ENCODE peak calls at places on chromosomes 12 and 14, in six cellular contexts. P is HepG2, W is A549, K is IMR-90, T is GM12878, Q is K562. H is an unnamed sample.

GRCh38 chr12:32532951-32533350 is 133.6 kb downstream of the FGD4 start:
- DNase-seq in P (no peak), W (no peak), K (no peak), T (no peak), Q (no peak), H (no peak)

GRCh38 chr12:17928708-17929366 is 161.2 kb downstream of the RERGL start:
- DNase-seq in P (peak; percentile 57), W (peak; percentile 84), K (peak; percentile 13), T (no peak), Q (no peak), H (no peak)

GRCh38 chr12:52523825-52524224 is 3.6 kb upstream of the KRT5 start:
- DNase-seq in P (no peak), W (no peak), K (no peak), T (no peak), Q (no peak), H (no peak)

GRCh38 chr12:101328917-101329316 is 49.0 kb downstream of the UTP20 start:
- DNase-seq in P (no peak), W (no peak), K (no peak), T (no peak), Q (no peak), H (no peak)

GRCh38 chr12:118714051-118714460 is 267.3 kb upstream of the SRRM4 start:
- DNase-seq in P (peak; percentile 53), W (peak; percentile 60), K (no peak), T (peak; percentile 11), Q (peak; percentile 54), H (peak; percentile 55)

GRCh38 chr12:89350661-89351488 is 1.4 kb downstream of the DUSP6 start:
- DNase-seq in P (no peak), W (no peak), K (no peak), T (no peak), Q (no peak), H (no peak)

GRCh38 chr12:52929538-52929937 is 19.4 kb upstream of the KRT18 start:
- DNase-seq in P (no peak), W (no peak), K (no peak), T (no peak), Q (no peak), H (no peak)

GRCh38 chr14:103330536-103330935 is 3.5 kb upstream of the EIF5 start:
- DNase-seq in P (no peak), W (no peak), K (no peak), T (no peak), Q (no peak), H (no peak)

GRCh38 chr14:25518347-25518746 is 468.4 kb upstream of the STXBP6 start:
- DNase-seq in P (no peak), W (no peak), K (no peak), T (no peak), Q (no peak), H (no peak)

DNA sequence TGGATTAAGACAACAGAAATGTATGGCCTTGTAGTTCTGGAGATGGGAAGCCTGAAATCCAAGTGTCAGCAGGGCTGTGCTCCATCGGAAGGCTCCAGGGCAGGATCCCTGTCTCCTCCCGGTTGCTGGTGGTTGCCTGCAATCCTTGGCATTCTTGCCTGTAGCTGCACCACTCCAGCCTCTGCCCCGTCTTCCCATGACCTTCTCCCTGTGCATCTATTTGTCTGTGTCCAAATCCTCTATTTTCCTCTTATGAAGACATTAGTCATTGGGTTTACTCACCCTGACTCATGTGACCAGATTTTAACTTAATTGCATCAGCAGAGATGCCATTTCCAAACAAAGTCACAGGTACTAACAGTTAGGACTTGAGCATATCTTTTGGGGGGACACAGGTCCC is 15.1 kb downstream of the TUNAR start:
- DNase-seq in P (no peak), W (peak; percentile 23), K (peak; percentile 75), T (no peak), Q (no peak), H (no peak)
- TF ChIP-seq BHLHE40 in P (no peak), W (no peak), K (no peak), T (no peak), Q (no peak), H (no peak)

GRCh38 chr12:96889273-96889933 is 17.7 kb upstream of the NEDD1 start:
- DNase-seq in P (no peak), W (peak; percentile 22), K (peak; percentile 76), T (no peak), Q (no peak), H (no peak)
- TF ChIP-seq BHLHE40 in P (no peak), W (no peak), K (no peak), T (no peak), Q (no peak), H (no peak)

DNA sequence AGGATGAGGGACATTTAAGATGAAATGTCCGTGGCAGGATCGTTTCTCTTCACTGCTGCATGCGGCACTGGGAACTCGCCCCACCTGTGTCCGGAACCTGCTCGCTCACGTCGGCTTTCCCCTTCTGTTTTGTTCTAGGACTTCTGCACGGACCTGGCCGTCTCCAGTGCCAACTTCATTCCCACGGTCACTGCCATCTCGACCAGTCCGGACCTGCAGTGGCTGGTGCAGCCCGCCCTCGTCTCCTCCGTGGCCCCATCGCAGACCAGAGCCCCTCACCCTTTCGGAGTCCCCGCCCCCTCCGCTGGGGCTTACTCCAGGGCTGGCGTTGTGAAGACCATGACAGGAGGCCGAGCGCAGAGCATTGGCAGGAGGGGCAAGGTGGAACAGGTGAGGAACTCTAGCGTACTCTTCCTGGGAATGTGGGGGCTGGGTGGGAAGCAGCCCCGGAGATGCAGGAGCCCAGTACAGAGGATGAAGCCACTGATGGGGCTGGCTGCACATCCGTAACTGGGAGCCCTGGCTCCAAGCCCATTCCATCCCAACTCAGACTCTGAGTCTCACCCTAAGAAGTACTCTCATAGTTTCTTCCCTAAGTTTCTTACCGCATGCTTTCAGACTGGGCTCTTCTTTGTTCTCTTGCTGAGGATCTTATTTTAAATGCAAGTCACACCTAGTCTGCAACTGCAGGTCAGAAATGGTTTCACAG is 1.3 kb downstream of the FOS start:
- DNase-seq in P (no peak), W (no peak), K (peak; percentile 27), T (no peak), Q (no peak), H (no peak)
- TF ChIP-seq BHLHE40 in P (no peak), W (no peak), K (no peak), T (no peak), Q (no peak), H (no peak)

GRCh38 chr12:29807125-29807524 is 23.4 kb upstream of the TMTC1 start:
- DNase-seq in P (peak; percentile 51), W (no peak), K (peak; percentile 74), T (no peak), Q (no peak), H (no peak)
- TF ChIP-seq BHLHE40 in P (no peak), W (no peak), K (no peak), T (no peak), Q (no peak), H (no peak)

DNA sequence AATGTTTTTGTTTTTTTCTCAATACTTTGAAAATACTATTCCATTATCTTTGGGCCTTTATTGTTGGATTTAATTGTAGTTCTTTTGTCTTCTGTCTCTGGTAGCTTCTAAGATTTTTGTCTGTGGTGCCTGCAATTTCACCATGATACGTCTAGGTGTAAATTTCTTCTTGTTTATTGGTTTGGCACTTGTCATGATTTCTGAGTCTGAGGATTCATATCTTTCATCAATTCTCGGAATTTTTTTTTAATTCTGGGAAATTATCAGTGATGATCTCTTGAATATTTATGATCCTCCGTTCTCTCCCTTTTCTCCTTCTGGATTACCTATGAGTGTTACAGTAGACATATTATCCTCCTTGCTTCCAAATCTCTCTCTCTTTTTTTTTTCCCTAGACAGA is 14.8 kb upstream of the ADIPOR2 start:
- DNase-seq in P (no peak), W (no peak), K (no peak), T (no peak), Q (no peak), H (no peak)
- TF ChIP-seq BHLHE40 in P (no peak), W (no peak), K (no peak), T (no peak), Q (no peak), H (no peak)

GRCh38 chr12:14825256-14825655 is 11.3 kb upstream of the SMCO3 start:
- DNase-seq in P (no peak), W (no peak), K (peak; percentile 35), T (no peak), Q (no peak), H (no peak)
- TF ChIP-seq BHLHE40 in P (no peak), W (no peak), K (no peak), T (no peak), Q (no peak), H (no peak)

GRCh38 chr12:19230299-19230866 is 100.8 kb downstream of the PLEKHA5 start:
- DNase-seq in P (no peak), W (no peak), K (no peak), T (no peak), Q (no peak), H (no peak)
- TF ChIP-seq BHLHE40 in P (no peak), W (no peak), K (no peak), T (no peak), Q (no peak), H (no peak)

GRCh38 chr14:50560929-50561280 is 960 bp downstream of the ATL1 start:
- DNase-seq in P (no peak), W (peak; percentile 51), K (peak; percentile 71), T (no peak), Q (no peak), H (peak; percentile 52)
- TF ChIP-seq BHLHE40 in P (no peak), W (no peak), K (no peak), T (no peak), Q (no peak), H (no peak)

GRCh38 chr14:50233335-50234250 is 2.2 kb upstream of the SOS2 start:
- DNase-seq in P (peak; percentile 67), W (no peak), K (no peak), T (no peak), Q (no peak), H (peak; percentile 12)
- TF ChIP-seq BHLHE40 in P (no peak), W (no peak), K (no peak), T (no peak), Q (no peak), H (no peak)

DNA sequence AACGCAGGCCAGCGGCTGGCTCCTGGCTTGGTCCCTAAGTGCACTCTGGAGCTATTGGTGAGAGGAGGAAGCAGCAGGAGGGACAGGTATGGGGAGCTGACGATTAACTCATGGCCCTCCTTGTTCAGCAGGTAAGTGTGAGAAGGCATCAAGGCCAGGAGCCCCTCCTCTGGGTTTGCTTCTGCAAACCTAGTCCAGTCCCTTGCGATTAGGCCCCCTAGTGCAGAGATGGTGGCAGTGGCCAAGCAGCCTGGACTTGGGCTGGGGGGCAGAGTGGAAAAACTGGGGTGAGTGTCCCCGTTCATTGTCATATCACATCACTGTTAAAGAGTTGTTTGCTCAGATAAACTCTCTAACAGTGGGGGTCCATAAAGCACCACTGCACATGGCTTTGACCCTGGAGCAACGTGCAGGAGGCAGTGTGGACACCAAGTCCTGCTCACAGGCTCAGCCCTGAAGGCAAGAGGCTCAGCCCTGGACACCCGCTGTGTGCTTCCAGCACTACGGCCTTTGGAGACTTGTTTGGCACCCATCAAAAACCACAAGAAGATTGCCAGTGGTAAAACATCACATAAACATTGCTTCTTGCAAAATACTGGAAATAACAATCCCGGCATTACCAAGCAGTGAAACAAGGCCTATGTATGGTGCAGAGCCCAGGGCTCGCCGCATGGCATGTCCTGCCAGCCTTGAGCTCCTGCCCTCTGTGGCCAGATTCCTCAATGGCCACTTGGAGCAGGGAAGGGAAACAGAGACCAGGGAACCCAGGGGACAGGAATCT is 184.3 kb upstream of the RTL1 start:
- DNase-seq in P (no peak), W (no peak), K (no peak), T (no peak), Q (no peak), H (no peak)
- TF ChIP-seq BHLHE40 in P (no peak), W (no peak), K (no peak), T (no peak), Q (no peak), H (no peak)

H was measured in HEK293T.